ENCODE peak calls at places on chromosomes 5 and 9, in ten cellular contexts. One of them, this sample, is unnamed.

GRCh38 chr9:124776952-124777645 is at the start of gene OLFML2A:
- DNase-seq in HT1080: no peak
- DNase-seq in CD4-positive, CD25-positive, alpha-beta regulatory T cell: no peak
- DNase-seq in islet precursor cell: peak
- DNase-seq in esophagus squamous epithelium: no peak
- DNase-seq in neural progenitor cell: peak
- DNase-seq in activated CD4-positive, alpha-beta T cell treated with anti-CD3 and anti-CD28 coated beads, Interleukin-2, amount 50 U/mL, for 1 hour: peak
- DNase-seq in G401: no peak
- DNase-seq in adrenal gland: no peak
- DNase-seq in SHP77: no peak
- DNase-seq in this sample: peak

GRCh38 chr9:106862946-106863740 is at the start of gene ZNF462:
- DNase-seq in HT1080: peak
- DNase-seq in CD4-positive, CD25-positive, alpha-beta regulatory T cell: no peak
- DNase-seq in islet precursor cell: peak
- DNase-seq in esophagus squamous epithelium: no peak
- DNase-seq in neural progenitor cell: peak
- DNase-seq in activated CD4-positive, alpha-beta T cell treated with anti-CD3 and anti-CD28 coated beads, Interleukin-2, amount 50 U/mL, for 1 hour: no peak
- DNase-seq in G401: peak
- DNase-seq in adrenal gland: peak
- DNase-seq in SHP77: peak
- DNase-seq in this sample: peak

GRCh38 chr9:81776390-81776789 is 87.0 kb upstream of the TLE1 start:
- DNase-seq in HT1080: no peak
- DNase-seq in CD4-positive, CD25-positive, alpha-beta regulatory T cell: no peak
- DNase-seq in islet precursor cell: no peak
- DNase-seq in esophagus squamous epithelium: no peak
- DNase-seq in neural progenitor cell: no peak
- DNase-seq in activated CD4-positive, alpha-beta T cell treated with anti-CD3 and anti-CD28 coated beads, Interleukin-2, amount 50 U/mL, for 1 hour: no peak
- DNase-seq in G401: no peak
- DNase-seq in adrenal gland: no peak
- DNase-seq in SHP77: peak
- DNase-seq in this sample: peak

GRCh38 chr5:32172908-32173393 is 1.2 kb downstream of the GOLPH3 start:
- DNase-seq in HT1080: peak
- DNase-seq in CD4-positive, CD25-positive, alpha-beta regulatory T cell: peak
- DNase-seq in islet precursor cell: no peak
- DNase-seq in esophagus squamous epithelium: no peak
- DNase-seq in neural progenitor cell: no peak
- DNase-seq in activated CD4-positive, alpha-beta T cell treated with anti-CD3 and anti-CD28 coated beads, Interleukin-2, amount 50 U/mL, for 1 hour: no peak
- DNase-seq in G401: peak
- DNase-seq in adrenal gland: no peak
- DNase-seq in SHP77: no peak
- DNase-seq in this sample: no peak

GRCh38 chr9:4382722-4383317 is 83.0 kb upstream of the GLIS3 start:
- DNase-seq in HT1080: no peak
- DNase-seq in CD4-positive, CD25-positive, alpha-beta regulatory T cell: peak
- DNase-seq in islet precursor cell: no peak
- DNase-seq in esophagus squamous epithelium: no peak
- DNase-seq in neural progenitor cell: peak
- DNase-seq in activated CD4-positive, alpha-beta T cell treated with anti-CD3 and anti-CD28 coated beads, Interleukin-2, amount 50 U/mL, for 1 hour: peak
- DNase-seq in G401: peak
- DNase-seq in adrenal gland: no peak
- DNase-seq in SHP77: no peak
- DNase-seq in this sample: peak

GRCh38 chr5:95773325-95774059 is 42.4 kb downstream of the RHOBTB3 start:
- DNase-seq in HT1080: peak
- DNase-seq in CD4-positive, CD25-positive, alpha-beta regulatory T cell: no peak
- DNase-seq in islet precursor cell: no peak
- DNase-seq in esophagus squamous epithelium: no peak
- DNase-seq in neural progenitor cell: no peak
- DNase-seq in activated CD4-positive, alpha-beta T cell treated with anti-CD3 and anti-CD28 coated beads, Interleukin-2, amount 50 U/mL, for 1 hour: no peak
- DNase-seq in G401: no peak
- DNase-seq in adrenal gland: no peak
- DNase-seq in SHP77: no peak
- DNase-seq in this sample: no peak

GRCh38 chr5:144484124-144484897 is 313.6 kb downstream of the KCTD16 start:
- DNase-seq in HT1080: peak
- DNase-seq in CD4-positive, CD25-positive, alpha-beta regulatory T cell: no peak
- DNase-seq in islet precursor cell: peak
- DNase-seq in esophagus squamous epithelium: no peak
- DNase-seq in neural progenitor cell: no peak
- DNase-seq in activated CD4-positive, alpha-beta T cell treated with anti-CD3 and anti-CD28 coated beads, Interleukin-2, amount 50 U/mL, for 1 hour: no peak
- DNase-seq in G401: no peak
- DNase-seq in adrenal gland: no peak
- DNase-seq in SHP77: no peak
- DNase-seq in this sample: no peak

GRCh38 chr5:96868603-96869371 is 7.5 kb upstream of the ERAP2 start:
- DNase-seq in HT1080: peak
- DNase-seq in CD4-positive, CD25-positive, alpha-beta regulatory T cell: peak
- DNase-seq in islet precursor cell: no peak
- DNase-seq in esophagus squamous epithelium: no peak
- DNase-seq in neural progenitor cell: peak
- DNase-seq in activated CD4-positive, alpha-beta T cell treated with anti-CD3 and anti-CD28 coated beads, Interleukin-2, amount 50 U/mL, for 1 hour: no peak
- DNase-seq in G401: peak
- DNase-seq in adrenal gland: no peak
- DNase-seq in SHP77: peak
- DNase-seq in this sample: peak

GRCh38 chr5:170611446-170612088 is 107.7 kb downstream of the KCNIP1 start:
- DNase-seq in HT1080: no peak
- DNase-seq in CD4-positive, CD25-positive, alpha-beta regulatory T cell: no peak
- DNase-seq in islet precursor cell: no peak
- DNase-seq in esophagus squamous epithelium: no peak
- DNase-seq in neural progenitor cell: no peak
- DNase-seq in activated CD4-positive, alpha-beta T cell treated with anti-CD3 and anti-CD28 coated beads, Interleukin-2, amount 50 U/mL, for 1 hour: no peak
- DNase-seq in G401: no peak
- DNase-seq in adrenal gland: no peak
- DNase-seq in SHP77: no peak
- DNase-seq in this sample: peak

GRCh38 chr5:77266291-77266690 is 55.8 kb downstream of the PDE8B start:
- DNase-seq in HT1080: peak
- DNase-seq in CD4-positive, CD25-positive, alpha-beta regulatory T cell: no peak
- DNase-seq in islet precursor cell: no peak
- DNase-seq in esophagus squamous epithelium: no peak
- DNase-seq in neural progenitor cell: no peak
- DNase-seq in activated CD4-positive, alpha-beta T cell treated with anti-CD3 and anti-CD28 coated beads, Interleukin-2, amount 50 U/mL, for 1 hour: no peak
- DNase-seq in G401: no peak
- DNase-seq in adrenal gland: no peak
- DNase-seq in SHP77: no peak
- DNase-seq in this sample: no peak

GRCh38 chr5:56457887-56458451 is 224.8 kb upstream of the ANKRD55 start:
- DNase-seq in HT1080: no peak
- DNase-seq in CD4-positive, CD25-positive, alpha-beta regulatory T cell: no peak
- DNase-seq in islet precursor cell: no peak
- DNase-seq in esophagus squamous epithelium: no peak
- DNase-seq in neural progenitor cell: no peak
- DNase-seq in activated CD4-positive, alpha-beta T cell treated with anti-CD3 and anti-CD28 coated beads, Interleukin-2, amount 50 U/mL, for 1 hour: no peak
- DNase-seq in G401: peak
- DNase-seq in adrenal gland: peak
- DNase-seq in SHP77: no peak
- DNase-seq in this sample: no peak

GRCh38 chr5:172871561-172871960 is 37.5 kb downstream of the ERGIC1 start:
- DNase-seq in HT1080: no peak
- DNase-seq in CD4-positive, CD25-positive, alpha-beta regulatory T cell: no peak
- DNase-seq in islet precursor cell: no peak
- DNase-seq in esophagus squamous epithelium: no peak
- DNase-seq in neural progenitor cell: no peak
- DNase-seq in activated CD4-positive, alpha-beta T cell treated with anti-CD3 and anti-CD28 coated beads, Interleukin-2, amount 50 U/mL, for 1 hour: no peak
- DNase-seq in G401: no peak
- DNase-seq in adrenal gland: no peak
- DNase-seq in SHP77: no peak
- DNase-seq in this sample: no peak

GRCh38 chr9:8728910-8729309 is 929.3 kb upstream of the DMAC1 start:
- DNase-seq in HT1080: no peak
- DNase-seq in CD4-positive, CD25-positive, alpha-beta regulatory T cell: no peak
- DNase-seq in islet precursor cell: no peak
- DNase-seq in esophagus squamous epithelium: no peak
- DNase-seq in neural progenitor cell: no peak
- DNase-seq in activated CD4-positive, alpha-beta T cell treated with anti-CD3 and anti-CD28 coated beads, Interleukin-2, amount 50 U/mL, for 1 hour: no peak
- DNase-seq in G401: no peak
- DNase-seq in adrenal gland: no peak
- DNase-seq in SHP77: no peak
- DNase-seq in this sample: no peak

GRCh38 chr9:123120131-123120530 is 86.7 kb downstream of the GPR21 start:
- DNase-seq in HT1080: peak
- DNase-seq in CD4-positive, CD25-positive, alpha-beta regulatory T cell: no peak
- DNase-seq in islet precursor cell: no peak
- DNase-seq in esophagus squamous epithelium: no peak
- DNase-seq in neural progenitor cell: peak
- DNase-seq in activated CD4-positive, alpha-beta T cell treated with anti-CD3 and anti-CD28 coated beads, Interleukin-2, amount 50 U/mL, for 1 hour: no peak
- DNase-seq in G401: no peak
- DNase-seq in adrenal gland: no peak
- DNase-seq in SHP77: no peak
- DNase-seq in this sample: no peak

GRCh38 chr5:111495159-111495558 is 17.2 kb downstream of the STARD4 start:
- DNase-seq in HT1080: no peak
- DNase-seq in CD4-positive, CD25-positive, alpha-beta regulatory T cell: no peak
- DNase-seq in islet precursor cell: no peak
- DNase-seq in esophagus squamous epithelium: no peak
- DNase-seq in neural progenitor cell: no peak
- DNase-seq in activated CD4-positive, alpha-beta T cell treated with anti-CD3 and anti-CD28 coated beads, Interleukin-2, amount 50 U/mL, for 1 hour: no peak
- DNase-seq in G401: peak
- DNase-seq in adrenal gland: no peak
- DNase-seq in SHP77: no peak
- DNase-seq in this sample: no peak

GRCh38 chr5:151155149-151155776 is 2.3 kb downstream of the ANXA6 start:
- DNase-seq in HT1080: peak
- DNase-seq in CD4-positive, CD25-positive, alpha-beta regulatory T cell: peak
- DNase-seq in islet precursor cell: no peak
- DNase-seq in esophagus squamous epithelium: no peak
- DNase-seq in neural progenitor cell: no peak
- DNase-seq in activated CD4-positive, alpha-beta T cell treated with anti-CD3 and anti-CD28 coated beads, Interleukin-2, amount 50 U/mL, for 1 hour: peak
- DNase-seq in G401: peak
- DNase-seq in adrenal gland: no peak
- DNase-seq in SHP77: no peak
- DNase-seq in this sample: no peak